ENCODE peak calls at places on chromosomes 13 and 19, in six cellular contexts. S is endothelial cell, V is neural crest cell, A is gastrocnemius medialis, H is heart left ventricle, E is fibroblast of the aortic adventitia. Z is an unnamed sample.
A peak's percentile ranks its signal among the peaks of the same experiment; 100 is the strongest.

GRCh38 chr13:32454886-32455593 is 27.1 kb upstream of the N4BP2L1 start:
- DNase-seq in S (no peak), V (no peak), A (peak; percentile 32), H (no peak), E (no peak), Z (no peak)

GRCh38 chr13:76887070-76887563 is 912 bp upstream of the KCTD12 start:
- DNase-seq in S (peak; percentile 12), V (peak; percentile 11), A (no peak), H (peak; percentile 38), E (no peak), Z (no peak)

GRCh38 chr13:28138012-28138755 is at the start of gene PAN3:
- DNase-seq in S (peak; percentile 93), V (peak; percentile 88), A (peak; percentile 87), H (peak; percentile 95), E (peak; percentile 91), Z (peak; percentile 90)

GRCh38 chr19:19217110-19217509 is 5.4 kb downstream of the NCAN start:
- DNase-seq in S (no peak), V (no peak), A (no peak), H (no peak), E (peak; percentile 30), Z (no peak)

GRCh38 chr19:44635581-44636438 is 7.9 kb upstream of the PVR start:
- DNase-seq in S (no peak), V (no peak), A (no peak), H (no peak), E (peak; percentile 67), Z (no peak)

GRCh38 chr13:111597041-111598017 is 276.9 kb downstream of the TEX29 start:
- DNase-seq in S (no peak), V (no peak), A (no peak), H (no peak), E (no peak), Z (no peak)

GRCh38 chr19:1081301-1082164 is 13.6 kb downstream of the POLR2E start:
- DNase-seq in S (no peak), V (no peak), A (no peak), H (no peak), E (no peak), Z (no peak)

GRCh38 chr19:37983153-37983552 is 76.1 kb downstream of the SIPA1L3 start:
- DNase-seq in S (no peak), V (no peak), A (no peak), H (no peak), E (no peak), Z (no peak)

GRCh38 chr19:41000310-41000737 is 9.2 kb downstream of the CYP2B6 start:
- DNase-seq in S (no peak), V (no peak), A (no peak), H (no peak), E (no peak), Z (no peak)

GRCh38 chr13:27659466-27659865 is 37.8 kb downstream of the POLR1D start:
- DNase-seq in S (no peak), V (no peak), A (no peak), H (no peak), E (no peak), Z (no peak)

GRCh38 chr13:44231786-44232516 is 141.7 kb upstream of the SERP2 start:
- DNase-seq in S (no peak), V (no peak), A (peak; percentile 92), H (no peak), E (peak; percentile 99), Z (no peak)

GRCh38 chr19:29121684-29122083 is 91.3 kb downstream of the UQCRFS1 start:
- DNase-seq in S (peak; percentile 55), V (peak; percentile 53), A (no peak), H (no peak), E (peak; percentile 22), Z (no peak)

GRCh38 chr13:54647275-54647674 is 1618.7 kb downstream of the OLFM4 start:
- DNase-seq in S (no peak), V (no peak), A (no peak), H (no peak), E (no peak), Z (no peak)

GRCh38 chr19:15303105-15303780 is 29.1 kb downstream of the BRD4 start:
- DNase-seq in S (no peak), V (no peak), A (no peak), H (no peak), E (no peak), Z (no peak)

GRCh38 chr19:10260141-10260584 is 8.1 kb downstream of the MRPL4 start:
- DNase-seq in S (no peak), V (no peak), A (no peak), H (no peak), E (no peak), Z (no peak)

GRCh38 chr13:35789335-35790166 is 313.1 kb upstream of the MAB21L1 start:
- DNase-seq in S (no peak), V (no peak), A (no peak), H (no peak), E (peak; percentile 65), Z (no peak)

GRCh38 chr13:60509601-60510386 is 112.8 kb downstream of the TDRD3 start:
- DNase-seq in S (no peak), V (no peak), A (no peak), H (no peak), E (peak; percentile 10), Z (no peak)

GRCh38 chr19:44346556-44346955 is 9.9 kb downstream of the ZNF112 start:
- DNase-seq in S (no peak), V (no peak), A (no peak), H (no peak), E (no peak), Z (no peak)

GRCh38 chr19:54475706-54476105 is 2.6 kb upstream of the CDC42EP5 start:
- DNase-seq in S (no peak), V (no peak), A (no peak), H (no peak), E (no peak), Z (no peak)

GRCh38 chr19:54473983-54474382 is 887 bp upstream of the CDC42EP5 start:
- DNase-seq in S (no peak), V (no peak), A (no peak), H (no peak), E (no peak), Z (no peak)

GRCh38 chr19:54478677-54479266 is 5.7 kb upstream of the CDC42EP5 start:
- DNase-seq in S (peak; percentile 50), V (peak; percentile 58), A (no peak), H (no peak), E (peak; percentile 56), Z (no peak)

GRCh38 chr19:54480048-54480447 is 7.0 kb upstream of the CDC42EP5 start:
- DNase-seq in S (no peak), V (no peak), A (no peak), H (no peak), E (no peak), Z (no peak)

DNA sequence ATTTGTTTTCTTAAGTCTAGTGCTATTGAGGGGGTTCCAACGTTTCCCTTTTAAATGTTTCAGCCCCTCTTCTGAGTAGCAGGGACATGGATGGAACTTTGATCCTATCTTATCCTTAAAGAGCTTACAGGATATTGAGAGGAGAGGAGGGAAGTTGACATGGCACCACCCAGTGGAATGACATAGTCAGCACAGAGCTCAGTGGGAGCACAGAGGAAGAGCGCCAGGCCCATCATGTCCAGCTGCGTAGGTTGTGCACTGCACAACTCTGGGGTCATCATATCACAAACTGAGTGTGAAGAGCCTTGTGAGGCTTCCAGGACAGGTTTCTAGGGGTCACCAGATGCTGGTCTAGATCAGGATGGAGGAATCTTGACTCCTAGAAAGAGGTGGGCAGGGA is 4.6 kb upstream of the CDC42EP5 start:
- DNase-seq in S (no peak), V (no peak), A (no peak), H (no peak), E (no peak), Z (no peak)
- TF ChIP-seq CTCF in S (no peak), V (no peak), A (no peak), H (no peak), E (no peak), Z (no peak)

DNA sequence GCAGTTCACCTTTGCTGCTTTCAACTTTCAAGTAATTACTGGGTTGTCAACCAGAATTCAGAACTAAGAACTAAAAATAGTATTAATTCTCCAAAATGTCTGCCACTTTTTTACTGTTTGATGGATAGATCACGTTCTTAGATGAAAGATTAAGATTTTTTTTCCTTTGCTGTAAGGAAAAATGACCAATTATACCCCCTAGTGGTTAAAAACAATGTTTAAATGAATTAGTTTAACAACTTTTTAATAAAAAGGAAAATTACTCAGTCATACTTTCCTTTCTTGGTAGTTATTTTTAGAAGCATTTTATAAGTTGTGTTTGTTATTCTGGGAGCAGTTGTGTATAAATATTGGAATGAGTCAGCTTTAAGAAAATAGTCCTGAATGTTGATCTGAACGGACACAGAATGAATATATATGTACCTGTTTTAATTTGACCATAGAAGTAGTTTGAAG is 4.6 kb downstream of the TM9SF2 start:
- DNase-seq in S (no peak), V (no peak), A (no peak), H (no peak), E (peak; percentile 45), Z (no peak)
- TF ChIP-seq CTCF in S (peak; percentile 53), V (peak; percentile 72), A (peak; percentile 47), H (peak; percentile 39), E (peak; percentile 26), Z (peak; percentile 76)

DNA sequence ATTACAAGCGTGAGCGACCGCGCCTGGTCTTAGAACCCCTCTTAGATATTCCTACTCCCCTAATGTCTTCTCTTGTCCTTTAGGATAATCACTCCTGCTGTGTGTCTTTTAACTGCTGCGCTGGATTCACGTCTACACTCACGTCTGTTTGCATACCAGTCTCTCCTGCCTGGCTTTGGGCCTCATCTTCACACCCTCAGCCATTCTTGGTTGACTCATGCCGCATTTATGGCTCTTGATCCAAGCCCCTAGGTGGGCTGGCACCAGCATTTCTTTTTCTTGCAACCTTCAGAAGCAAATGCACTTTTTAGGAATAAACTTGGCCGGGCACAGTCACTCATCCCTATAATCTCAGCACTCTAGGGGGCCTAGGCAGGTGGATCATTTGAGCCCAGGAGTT is 22.7 kb downstream of the MYO9B start:
- DNase-seq in S (no peak), V (no peak), A (no peak), H (no peak), E (no peak), Z (no peak)
- TF ChIP-seq CTCF in S (no peak), V (no peak), A (no peak), H (no peak), E (no peak), Z (no peak)

GRCh38 chr13:30745917-30746686 is 10.8 kb downstream of the ALOX5AP start:
- DNase-seq in S (no peak), V (no peak), A (peak; percentile 30), H (no peak), E (no peak), Z (no peak)

GRCh38 chr13:30750036-30750435 is 14.7 kb downstream of the ALOX5AP start:
- DNase-seq in S (no peak), V (no peak), A (no peak), H (no peak), E (peak; percentile 25), Z (no peak)

GRCh38 chr13:30751183-30751933 is 16.0 kb downstream of the ALOX5AP start:
- DNase-seq in S (no peak), V (no peak), A (no peak), H (no peak), E (no peak), Z (no peak)

GRCh38 chr13:30746816-30747215 is 11.5 kb downstream of the ALOX5AP start:
- DNase-seq in S (no peak), V (no peak), A (no peak), H (no peak), E (no peak), Z (no peak)

DNA sequence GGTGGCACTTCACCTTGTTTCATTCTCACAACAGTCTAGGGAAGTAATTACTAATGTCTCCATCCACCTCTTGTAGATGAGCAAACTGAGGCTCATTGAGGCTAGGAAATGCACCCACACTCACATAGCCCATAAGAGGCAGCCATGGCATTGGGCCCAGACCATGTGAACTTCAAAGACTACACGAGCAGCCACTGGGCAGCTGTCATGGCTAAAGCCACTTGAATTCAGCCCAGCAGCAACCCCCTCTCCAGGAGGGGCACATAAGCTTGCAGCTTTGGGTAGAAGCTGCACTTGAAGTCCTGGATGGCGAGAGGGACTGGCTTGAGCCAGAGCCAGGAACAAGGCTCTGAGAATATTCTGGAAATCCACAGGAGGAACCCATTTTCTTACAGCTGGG is 13.4 kb downstream of the ALOX5AP start:
- DNase-seq in S (no peak), V (no peak), A (no peak), H (no peak), E (no peak), Z (no peak)
- TF ChIP-seq CTCF in S (no peak), V (no peak), A (no peak), H (no peak), E (no peak), Z (no peak)